ENCODE peak calls at places on chromosome 6, in ten cellular contexts. One of them, this sample, is unnamed.

GRCh38 chr6:105357147-105357546 is 45.7 kb downstream of the PREP start:
- DNase-seq in DMS153: no peak
- DNase-seq in activated CD4-positive, alpha-beta T cell treated with anti-CD3 and anti-CD28 coated beads, Interleukin-2, amount 50 U/mL, for 48 hours: no peak
- DNase-seq in CD14-positive monocyte: no peak
- DNase-seq in MM.1S: no peak
- DNase-seq in GM23248: no peak
- DNase-seq in fibroblast of the aortic adventitia: no peak
- DNase-seq in fibroblast of pulmonary artery: no peak
- DNase-seq in T-helper 17 cell: no peak
- DNase-seq in astrocyte of the cerebellum: no peak
- DNase-seq in this sample: no peak

GRCh38 chr6:66128676-66129075 is 421.6 kb upstream of the EYS start:
- DNase-seq in DMS153: no peak
- DNase-seq in activated CD4-positive, alpha-beta T cell treated with anti-CD3 and anti-CD28 coated beads, Interleukin-2, amount 50 U/mL, for 48 hours: no peak
- DNase-seq in CD14-positive monocyte: no peak
- DNase-seq in MM.1S: no peak
- DNase-seq in GM23248: no peak
- DNase-seq in fibroblast of the aortic adventitia: no peak
- DNase-seq in fibroblast of pulmonary artery: no peak
- DNase-seq in T-helper 17 cell: no peak
- DNase-seq in astrocyte of the cerebellum: no peak
- DNase-seq in this sample: no peak

GRCh38 chr6:25242567-25242966 is 36.6 kb upstream of the CARMIL1 start:
- DNase-seq in DMS153: no peak
- DNase-seq in activated CD4-positive, alpha-beta T cell treated with anti-CD3 and anti-CD28 coated beads, Interleukin-2, amount 50 U/mL, for 48 hours: no peak
- DNase-seq in CD14-positive monocyte: no peak
- DNase-seq in MM.1S: no peak
- DNase-seq in GM23248: no peak
- DNase-seq in fibroblast of the aortic adventitia: no peak
- DNase-seq in fibroblast of pulmonary artery: no peak
- DNase-seq in T-helper 17 cell: no peak
- DNase-seq in astrocyte of the cerebellum: no peak
- DNase-seq in this sample: no peak

GRCh38 chr6:105431226-105431625 is 28.3 kb upstream of the PREP start:
- DNase-seq in DMS153: peak; percentile 4
- DNase-seq in activated CD4-positive, alpha-beta T cell treated with anti-CD3 and anti-CD28 coated beads, Interleukin-2, amount 50 U/mL, for 48 hours: no peak
- DNase-seq in CD14-positive monocyte: no peak
- DNase-seq in MM.1S: peak; percentile 63
- DNase-seq in GM23248: peak; percentile 70
- DNase-seq in fibroblast of the aortic adventitia: peak; percentile 82
- DNase-seq in fibroblast of pulmonary artery: peak; percentile 78
- DNase-seq in T-helper 17 cell: no peak
- DNase-seq in astrocyte of the cerebellum: peak; percentile 56
- DNase-seq in this sample: no peak

GRCh38 chr6:141969201-141969600 is 163.5 kb upstream of the GJE1 start:
- DNase-seq in DMS153: no peak
- DNase-seq in activated CD4-positive, alpha-beta T cell treated with anti-CD3 and anti-CD28 coated beads, Interleukin-2, amount 50 U/mL, for 48 hours: no peak
- DNase-seq in CD14-positive monocyte: no peak
- DNase-seq in MM.1S: no peak
- DNase-seq in GM23248: no peak
- DNase-seq in fibroblast of the aortic adventitia: peak; percentile 59
- DNase-seq in fibroblast of pulmonary artery: no peak
- DNase-seq in T-helper 17 cell: no peak
- DNase-seq in astrocyte of the cerebellum: no peak
- DNase-seq in this sample: no peak

GRCh38 chr6:142605922-142606321 is 304.1 kb downstream of the ADGRG6 start:
- DNase-seq in DMS153: no peak
- DNase-seq in activated CD4-positive, alpha-beta T cell treated with anti-CD3 and anti-CD28 coated beads, Interleukin-2, amount 50 U/mL, for 48 hours: no peak
- DNase-seq in CD14-positive monocyte: no peak
- DNase-seq in MM.1S: no peak
- DNase-seq in GM23248: peak; percentile 78
- DNase-seq in fibroblast of the aortic adventitia: peak; percentile 70
- DNase-seq in fibroblast of pulmonary artery: peak; percentile 47
- DNase-seq in T-helper 17 cell: no peak
- DNase-seq in astrocyte of the cerebellum: no peak
- DNase-seq in this sample: no peak

GRCh38 chr6:25966707-25967106 is 4.1 kb downstream of the TRIM38 start:
- DNase-seq in DMS153: no peak
- DNase-seq in activated CD4-positive, alpha-beta T cell treated with anti-CD3 and anti-CD28 coated beads, Interleukin-2, amount 50 U/mL, for 48 hours: no peak
- DNase-seq in CD14-positive monocyte: no peak
- DNase-seq in MM.1S: no peak
- DNase-seq in GM23248: no peak
- DNase-seq in fibroblast of the aortic adventitia: no peak
- DNase-seq in fibroblast of pulmonary artery: no peak
- DNase-seq in T-helper 17 cell: no peak
- DNase-seq in astrocyte of the cerebellum: no peak
- DNase-seq in this sample: no peak

GRCh38 chr6:40249935-40250334 is 315.7 kb upstream of the MOCS1 start:
- DNase-seq in DMS153: no peak
- DNase-seq in activated CD4-positive, alpha-beta T cell treated with anti-CD3 and anti-CD28 coated beads, Interleukin-2, amount 50 U/mL, for 48 hours: no peak
- DNase-seq in CD14-positive monocyte: no peak
- DNase-seq in MM.1S: no peak
- DNase-seq in GM23248: no peak
- DNase-seq in fibroblast of the aortic adventitia: no peak
- DNase-seq in fibroblast of pulmonary artery: no peak
- DNase-seq in T-helper 17 cell: no peak
- DNase-seq in astrocyte of the cerebellum: no peak
- DNase-seq in this sample: no peak

GRCh38 chr6:170279977-170280688 is 10.7 kb downstream of the DLL1 start:
- DNase-seq in DMS153: peak; percentile 95
- DNase-seq in activated CD4-positive, alpha-beta T cell treated with anti-CD3 and anti-CD28 coated beads, Interleukin-2, amount 50 U/mL, for 48 hours: no peak
- DNase-seq in CD14-positive monocyte: peak; percentile 51
- DNase-seq in MM.1S: peak; percentile 46
- DNase-seq in GM23248: peak; percentile 66
- DNase-seq in fibroblast of the aortic adventitia: peak; percentile 18
- DNase-seq in fibroblast of pulmonary artery: no peak
- DNase-seq in T-helper 17 cell: peak; percentile 40
- DNase-seq in astrocyte of the cerebellum: no peak
- DNase-seq in this sample: no peak

GRCh38 chr6:18115356-18115755 is 7.1 kb downstream of the NHLRC1 start:
- DNase-seq in DMS153: no peak
- DNase-seq in activated CD4-positive, alpha-beta T cell treated with anti-CD3 and anti-CD28 coated beads, Interleukin-2, amount 50 U/mL, for 48 hours: no peak
- DNase-seq in CD14-positive monocyte: no peak
- DNase-seq in MM.1S: no peak
- DNase-seq in GM23248: no peak
- DNase-seq in fibroblast of the aortic adventitia: no peak
- DNase-seq in fibroblast of pulmonary artery: no peak
- DNase-seq in T-helper 17 cell: no peak
- DNase-seq in astrocyte of the cerebellum: no peak
- DNase-seq in this sample: no peak

GRCh38 chr6:82251942-82252341 is 4.4 kb upstream of the IBTK start:
- DNase-seq in DMS153: no peak
- DNase-seq in activated CD4-positive, alpha-beta T cell treated with anti-CD3 and anti-CD28 coated beads, Interleukin-2, amount 50 U/mL, for 48 hours: no peak
- DNase-seq in CD14-positive monocyte: no peak
- DNase-seq in MM.1S: peak; percentile 42
- DNase-seq in GM23248: peak; percentile 65
- DNase-seq in fibroblast of the aortic adventitia: peak; percentile 75
- DNase-seq in fibroblast of pulmonary artery: peak; percentile 71
- DNase-seq in T-helper 17 cell: no peak
- DNase-seq in astrocyte of the cerebellum: no peak
- DNase-seq in this sample: no peak

GRCh38 chr6:8108031-8108660 is 5.8 kb upstream of the EEF1E1 start:
- DNase-seq in DMS153: no peak
- DNase-seq in activated CD4-positive, alpha-beta T cell treated with anti-CD3 and anti-CD28 coated beads, Interleukin-2, amount 50 U/mL, for 48 hours: no peak
- DNase-seq in CD14-positive monocyte: no peak
- DNase-seq in MM.1S: no peak
- DNase-seq in GM23248: peak; percentile 95
- DNase-seq in fibroblast of the aortic adventitia: peak; percentile 76
- DNase-seq in fibroblast of pulmonary artery: peak; percentile 87
- DNase-seq in T-helper 17 cell: no peak
- DNase-seq in astrocyte of the cerebellum: peak; percentile 72
- DNase-seq in this sample: no peak

GRCh38 chr6:36676142-36677058 is 2.1 kb upstream of the CDKN1A start:
- DNase-seq in DMS153: peak; percentile 6
- DNase-seq in activated CD4-positive, alpha-beta T cell treated with anti-CD3 and anti-CD28 coated beads, Interleukin-2, amount 50 U/mL, for 48 hours: no peak
- DNase-seq in CD14-positive monocyte: no peak
- DNase-seq in MM.1S: no peak
- DNase-seq in GM23248: peak; percentile 60
- DNase-seq in fibroblast of the aortic adventitia: peak; percentile 73
- DNase-seq in fibroblast of pulmonary artery: no peak
- DNase-seq in T-helper 17 cell: no peak
- DNase-seq in astrocyte of the cerebellum: no peak
- DNase-seq in this sample: no peak

GRCh38 chr6:37558158-37558557 is 58.5 kb upstream of the CCDC167 start:
- DNase-seq in DMS153: no peak
- DNase-seq in activated CD4-positive, alpha-beta T cell treated with anti-CD3 and anti-CD28 coated beads, Interleukin-2, amount 50 U/mL, for 48 hours: no peak
- DNase-seq in CD14-positive monocyte: no peak
- DNase-seq in MM.1S: no peak
- DNase-seq in GM23248: no peak
- DNase-seq in fibroblast of the aortic adventitia: no peak
- DNase-seq in fibroblast of pulmonary artery: no peak
- DNase-seq in T-helper 17 cell: no peak
- DNase-seq in astrocyte of the cerebellum: no peak
- DNase-seq in this sample: no peak

GRCh38 chr6:166005401-166005845 is 162.2 kb downstream of the TBXT start:
- DNase-seq in DMS153: no peak
- DNase-seq in activated CD4-positive, alpha-beta T cell treated with anti-CD3 and anti-CD28 coated beads, Interleukin-2, amount 50 U/mL, for 48 hours: no peak
- DNase-seq in CD14-positive monocyte: no peak
- DNase-seq in MM.1S: no peak
- DNase-seq in GM23248: peak; percentile 60
- DNase-seq in fibroblast of the aortic adventitia: peak; percentile 63
- DNase-seq in fibroblast of pulmonary artery: peak; percentile 74
- DNase-seq in T-helper 17 cell: no peak
- DNase-seq in astrocyte of the cerebellum: no peak
- DNase-seq in this sample: no peak

GRCh38 chr6:145929037-145929633 is 35.0 kb downstream of the SHPRH start:
- DNase-seq in DMS153: no peak
- DNase-seq in activated CD4-positive, alpha-beta T cell treated with anti-CD3 and anti-CD28 coated beads, Interleukin-2, amount 50 U/mL, for 48 hours: no peak
- DNase-seq in CD14-positive monocyte: no peak
- DNase-seq in MM.1S: peak; percentile 10
- DNase-seq in GM23248: peak; percentile 60
- DNase-seq in fibroblast of the aortic adventitia: peak; percentile 78
- DNase-seq in fibroblast of pulmonary artery: peak; percentile 77
- DNase-seq in T-helper 17 cell: no peak
- DNase-seq in astrocyte of the cerebellum: peak; percentile 35
- DNase-seq in this sample: no peak

GRCh38 chr6:1608222-1608975 is 1.3 kb upstream of the FOXC1 start:
- DNase-seq in DMS153: no peak
- DNase-seq in activated CD4-positive, alpha-beta T cell treated with anti-CD3 and anti-CD28 coated beads, Interleukin-2, amount 50 U/mL, for 48 hours: no peak
- DNase-seq in CD14-positive monocyte: no peak
- DNase-seq in MM.1S: no peak
- DNase-seq in GM23248: peak; percentile 19
- DNase-seq in fibroblast of the aortic adventitia: no peak
- DNase-seq in fibroblast of pulmonary artery: no peak
- DNase-seq in T-helper 17 cell: no peak
- DNase-seq in astrocyte of the cerebellum: no peak
- DNase-seq in this sample: no peak

GRCh38 chr6:4220619-4221018 is 85.2 kb upstream of the ECI2 start:
- DNase-seq in DMS153: no peak
- DNase-seq in activated CD4-positive, alpha-beta T cell treated with anti-CD3 and anti-CD28 coated beads, Interleukin-2, amount 50 U/mL, for 48 hours: no peak
- DNase-seq in CD14-positive monocyte: no peak
- DNase-seq in MM.1S: no peak
- DNase-seq in GM23248: peak; percentile 65
- DNase-seq in fibroblast of the aortic adventitia: peak; percentile 81
- DNase-seq in fibroblast of pulmonary artery: peak; percentile 47
- DNase-seq in T-helper 17 cell: no peak
- DNase-seq in astrocyte of the cerebellum: no peak
- DNase-seq in this sample: no peak

GRCh38 chr6:34285571-34285970 is 36.8 kb upstream of the SMIM29 start:
- DNase-seq in DMS153: no peak
- DNase-seq in activated CD4-positive, alpha-beta T cell treated with anti-CD3 and anti-CD28 coated beads, Interleukin-2, amount 50 U/mL, for 48 hours: no peak
- DNase-seq in CD14-positive monocyte: no peak
- DNase-seq in MM.1S: no peak
- DNase-seq in GM23248: no peak
- DNase-seq in fibroblast of the aortic adventitia: no peak
- DNase-seq in fibroblast of pulmonary artery: no peak
- DNase-seq in T-helper 17 cell: no peak
- DNase-seq in astrocyte of the cerebellum: no peak
- DNase-seq in this sample: no peak

GRCh38 chr6:89984926-89985743 is 90.9 kb downstream of the GJA10 start:
- DNase-seq in DMS153: peak; percentile 53
- DNase-seq in activated CD4-positive, alpha-beta T cell treated with anti-CD3 and anti-CD28 coated beads, Interleukin-2, amount 50 U/mL, for 48 hours: no peak
- DNase-seq in CD14-positive monocyte: no peak
- DNase-seq in MM.1S: no peak
- DNase-seq in GM23248: peak; percentile 61
- DNase-seq in fibroblast of the aortic adventitia: no peak
- DNase-seq in fibroblast of pulmonary artery: peak; percentile 42
- DNase-seq in T-helper 17 cell: no peak
- DNase-seq in astrocyte of the cerebellum: peak; percentile 51
- DNase-seq in this sample: no peak

GRCh38 chr6:12394170-12394569 is 104.0 kb downstream of the EDN1 start:
- DNase-seq in DMS153: no peak
- DNase-seq in activated CD4-positive, alpha-beta T cell treated with anti-CD3 and anti-CD28 coated beads, Interleukin-2, amount 50 U/mL, for 48 hours: no peak
- DNase-seq in CD14-positive monocyte: no peak
- DNase-seq in MM.1S: no peak
- DNase-seq in GM23248: no peak
- DNase-seq in fibroblast of the aortic adventitia: no peak
- DNase-seq in fibroblast of pulmonary artery: no peak
- DNase-seq in T-helper 17 cell: no peak
- DNase-seq in astrocyte of the cerebellum: no peak
- DNase-seq in this sample: no peak

GRCh38 chr6:90431521-90432407 is 135.1 kb upstream of the BACH2 start:
- DNase-seq in DMS153: no peak
- DNase-seq in activated CD4-positive, alpha-beta T cell treated with anti-CD3 and anti-CD28 coated beads, Interleukin-2, amount 50 U/mL, for 48 hours: no peak
- DNase-seq in CD14-positive monocyte: no peak
- DNase-seq in MM.1S: no peak
- DNase-seq in GM23248: no peak
- DNase-seq in fibroblast of the aortic adventitia: no peak
- DNase-seq in fibroblast of pulmonary artery: no peak
- DNase-seq in T-helper 17 cell: no peak
- DNase-seq in astrocyte of the cerebellum: no peak
- DNase-seq in this sample: no peak

GRCh38 chr6:147071786-147072185 is 132.4 kb upstream of the STXBP5 start:
- DNase-seq in DMS153: no peak
- DNase-seq in activated CD4-positive, alpha-beta T cell treated with anti-CD3 and anti-CD28 coated beads, Interleukin-2, amount 50 U/mL, for 48 hours: no peak
- DNase-seq in CD14-positive monocyte: no peak
- DNase-seq in MM.1S: no peak
- DNase-seq in GM23248: no peak
- DNase-seq in fibroblast of the aortic adventitia: no peak
- DNase-seq in fibroblast of pulmonary artery: no peak
- DNase-seq in T-helper 17 cell: no peak
- DNase-seq in astrocyte of the cerebellum: no peak
- DNase-seq in this sample: no peak

GRCh38 chr6:132392292-132392691 is 9.0 kb downstream of the MOXD1 start:
- DNase-seq in DMS153: no peak
- DNase-seq in activated CD4-positive, alpha-beta T cell treated with anti-CD3 and anti-CD28 coated beads, Interleukin-2, amount 50 U/mL, for 48 hours: no peak
- DNase-seq in CD14-positive monocyte: no peak
- DNase-seq in MM.1S: no peak
- DNase-seq in GM23248: peak; percentile 30
- DNase-seq in fibroblast of the aortic adventitia: no peak
- DNase-seq in fibroblast of pulmonary artery: no peak
- DNase-seq in T-helper 17 cell: no peak
- DNase-seq in astrocyte of the cerebellum: no peak
- DNase-seq in this sample: no peak

GRCh38 chr6:146814148-146814750 is 215.5 kb downstream of the ADGB start:
- DNase-seq in DMS153: no peak
- DNase-seq in activated CD4-positive, alpha-beta T cell treated with anti-CD3 and anti-CD28 coated beads, Interleukin-2, amount 50 U/mL, for 48 hours: no peak
- DNase-seq in CD14-positive monocyte: no peak
- DNase-seq in MM.1S: no peak
- DNase-seq in GM23248: no peak
- DNase-seq in fibroblast of the aortic adventitia: no peak
- DNase-seq in fibroblast of pulmonary artery: peak; percentile 41
- DNase-seq in T-helper 17 cell: no peak
- DNase-seq in astrocyte of the cerebellum: no peak
- DNase-seq in this sample: no peak

GRCh38 chr6:56101141-56101553 is 146.2 kb downstream of the COL21A1 start:
- DNase-seq in DMS153: peak; percentile 72
- DNase-seq in activated CD4-positive, alpha-beta T cell treated with anti-CD3 and anti-CD28 coated beads, Interleukin-2, amount 50 U/mL, for 48 hours: no peak
- DNase-seq in CD14-positive monocyte: peak; percentile 67
- DNase-seq in MM.1S: no peak
- DNase-seq in GM23248: peak; percentile 93
- DNase-seq in fibroblast of the aortic adventitia: peak; percentile 97
- DNase-seq in fibroblast of pulmonary artery: peak; percentile 97
- DNase-seq in T-helper 17 cell: no peak
- DNase-seq in astrocyte of the cerebellum: peak; percentile 96
- DNase-seq in this sample: no peak

GRCh38 chr6:43887340-43887858 is 117.4 kb downstream of the VEGFA start:
- DNase-seq in DMS153: no peak
- DNase-seq in activated CD4-positive, alpha-beta T cell treated with anti-CD3 and anti-CD28 coated beads, Interleukin-2, amount 50 U/mL, for 48 hours: no peak
- DNase-seq in CD14-positive monocyte: no peak
- DNase-seq in MM.1S: no peak
- DNase-seq in GM23248: no peak
- DNase-seq in fibroblast of the aortic adventitia: no peak
- DNase-seq in fibroblast of pulmonary artery: no peak
- DNase-seq in T-helper 17 cell: no peak
- DNase-seq in astrocyte of the cerebellum: no peak
- DNase-seq in this sample: no peak

GRCh38 chr6:142821860-142822259 is 123.1 kb downstream of the HIVEP2 start:
- DNase-seq in DMS153: no peak
- DNase-seq in activated CD4-positive, alpha-beta T cell treated with anti-CD3 and anti-CD28 coated beads, Interleukin-2, amount 50 U/mL, for 48 hours: no peak
- DNase-seq in CD14-positive monocyte: no peak
- DNase-seq in MM.1S: no peak
- DNase-seq in GM23248: no peak
- DNase-seq in fibroblast of the aortic adventitia: peak; percentile 54
- DNase-seq in fibroblast of pulmonary artery: no peak
- DNase-seq in T-helper 17 cell: no peak
- DNase-seq in astrocyte of the cerebellum: no peak
- DNase-seq in this sample: no peak